ENCODE peak calls at places on chromosome 3, in four cellular contexts. R is ELR; S is effector CD4-positive, alpha-beta T cell; B is stimulated activated effector memory CD8-positive, alpha-beta T cell treated with anti-CD3 and anti-CD28 coated beads, Interleukin-12 subunit alpha, Interleukin-12 subunit beta, amount 100 ng/mL, for 72 hours. N is an unnamed sample.

GRCh38 chr3:169146112-169146665 is 517.3 kb downstream of the MECOM start:
- DNase-seq in S (no peak), R (peak), B (no peak), N (no peak)

GRCh38 chr3:131174752-131175151 is 148.1 kb downstream of the NEK11 start:
- DNase-seq in S (no peak), R (peak), B (no peak), N (no peak)

GRCh38 chr3:62688050-62688449 is 187.2 kb downstream of the CADPS start:
- DNase-seq in B (no peak), R (peak), S (no peak), N (no peak)

GRCh38 chr3:32018723-32019564 is 37.4 kb downstream of the ZNF860 start:
- DNase-seq in R (peak), S (no peak), B (no peak), N (peak)

GRCh38 chr3:168544097-168544957 is 448.6 kb upstream of the GOLIM4 start:
- DNase-seq in R (peak), B (no peak), S (no peak), N (no peak)

GRCh38 chr3:13574083-13574797 is 25.3 kb downstream of the FBLN2 start:
- DNase-seq in B (no peak), S (no peak), R (no peak), N (no peak)

GRCh38 chr3:43288850-43289249 is 2.5 kb downstream of the SNRK start:
- DNase-seq in R (no peak), B (no peak), S (no peak), N (no peak)

GRCh38 chr3:52682016-52682415 is 3.7 kb downstream of the PBRM1 start:
- DNase-seq in B (peak), R (peak), S (no peak), N (peak)

GRCh38 chr3:29771602-29772001 is 490.7 kb downstream of the RBMS3 start:
- DNase-seq in R (no peak), B (no peak), S (no peak), N (no peak)

GRCh38 chr3:68088216-68088615 is 433.8 kb upstream of the SUCLG2 start:
- DNase-seq in B (peak), R (no peak), S (peak), N (no peak)

GRCh38 chr3:170499562-170500156 is 81.0 kb downstream of the CLDN11 start:
- DNase-seq in B (no peak), R (peak), S (no peak), N (no peak)

GRCh38 chr3:71384393-71384792 is 199.1 kb downstream of the FOXP1 start:
- DNase-seq in B (no peak), S (no peak), R (peak), N (no peak)

GRCh38 chr3:17832021-17832420 is 89.6 kb upstream of the TBC1D5 start:
- DNase-seq in R (no peak), B (no peak), S (no peak), N (no peak)

GRCh38 chr3:191774485-191774884 is 313.5 kb downstream of the PYDC2 start:
- DNase-seq in S (no peak), R (peak), B (no peak), N (peak)

GRCh38 chr3:12351145-12351544 is 62.3 kb downstream of the PPARG start:
- DNase-seq in S (no peak), B (no peak), R (no peak), N (no peak)